ENCODE peak calls at places on chromosome 6, in eight cellular contexts. M, T, C, G, W, I, A and X are unnamed samples.

GRCh38 chr6:84762941-84763396 is 1.4 kb downstream of the TBX18 start:
- DNase-seq in M (peak), T (no peak), C (no peak), G (no peak), W (no peak), I (no peak), A (no peak), X (no peak)

GRCh38 chr6:170095273-170095976 is 195.5 kb downstream of the DLL1 start:
- DNase-seq in M (peak), T (no peak), C (no peak), G (peak), W (peak), I (no peak), A (no peak), X (no peak)

GRCh38 chr6:134447423-134447822 is 129.5 kb upstream of the SGK1 start:
- DNase-seq in M (no peak), T (no peak), C (no peak), G (no peak), W (no peak), I (peak), A (no peak), X (no peak)

GRCh38 chr6:139013185-139013800 is 15.3 kb upstream of the ABRACL start:
- DNase-seq in M (no peak), T (no peak), C (no peak), G (no peak), W (no peak), I (no peak), A (no peak), X (no peak)

GRCh38 chr6:86913795-86914194 is 23.5 kb upstream of the HTR1E start:
- DNase-seq in M (no peak), T (no peak), C (no peak), G (no peak), W (no peak), I (no peak), A (no peak), X (no peak)

GRCh38 chr6:1251198-1252155 is 60.4 kb upstream of the FOXQ1 start:
- DNase-seq in M (no peak), T (no peak), C (no peak), G (no peak), W (no peak), I (no peak), A (no peak), X (no peak)

GRCh38 chr6:117483645-117484016 is 1.2 kb downstream of the DCBLD1 start:
- DNase-seq in M (no peak), T (no peak), C (peak), G (peak), W (peak), I (peak), A (no peak), X (no peak)

GRCh38 chr6:31834704-31835375 is 7.3 kb downstream of the HSPA1B start:
- DNase-seq in M (peak), T (peak), C (peak), G (peak), W (peak), I (peak), A (no peak), X (peak)

GRCh38 chr6:97586344-97586743 is 303.3 kb upstream of the MMS22L start:
- DNase-seq in M (no peak), T (no peak), C (no peak), G (no peak), W (no peak), I (peak), A (peak), X (no peak)

GRCh38 chr6:43242908-43243648 is at the start of gene TTBK1:
- DNase-seq in M (peak), T (peak), C (peak), G (peak), W (no peak), I (no peak), A (no peak), X (no peak)

GRCh38 chr6:37731888-37732287 is 34.2 kb upstream of the MDGA1 start:
- DNase-seq in M (no peak), T (no peak), C (peak), G (peak), W (no peak), I (no peak), A (no peak), X (peak)

GRCh38 chr6:107115695-107116327 is 496 bp upstream of the BEND3 start:
- DNase-seq in M (peak), T (peak), C (peak), G (peak), W (peak), I (peak), A (no peak), X (no peak)